ENCODE peak calls at places on chromosomes 5 and 9, in four cellular contexts. X, N, O and R are unnamed samples. For H3K4me1, the result is how much of the 10 kb centered on the place peaks cover.

GRCh38 chr5:65535529-65535987 is 27.4 kb downstream of the CENPK start:
- DNase-seq in X (no peak), N (no peak), O (peak), R (no peak)

GRCh38 chr9:88642333-88642732 is 107.4 kb downstream of the NXNL2 start:
- DNase-seq in X (no peak), N (no peak), O (no peak), R (no peak)

GRCh38 chr5:64509798-64510197 is 4.0 kb downstream of the RGS7BP start:
- DNase-seq in X (no peak), N (no peak), O (no peak), R (peak)

GRCh38 chr5:112923148-112923917 is 1.3 kb upstream of the REEP5 start:
- DNase-seq in X (peak), N (no peak), O (no peak), R (no peak)

GRCh38 chr9:132998861-132999635 is 20.6 kb downstream of the GFI1B start:
- DNase-seq in X (no peak), N (peak), O (no peak), R (no peak)

GRCh38 chr5:643811-644271 is 31.7 kb downstream of the CEP72 start:
- DNase-seq in X (peak), N (no peak), O (no peak), R (no peak)

GRCh38 chr5:138668451-138668850 is 84.8 kb upstream of the CTNNA1 start:
- DNase-seq in X (no peak), N (no peak), O (no peak), R (no peak)

GRCh38 chr5:32536246-32536645 is 49.1 kb upstream of the SUB1 start:
- DNase-seq in X (no peak), N (no peak), O (no peak), R (no peak)

GRCh38 chr5:2802693-2803365 is 51.4 kb upstream of the IRX2 start:
- DNase-seq in X (no peak), N (no peak), O (no peak), R (no peak)

GRCh38 chr5:1437876-1438559 is 7.2 kb downstream of the SLC6A3 start:
- DNase-seq in X (no peak), N (no peak), O (no peak), R (no peak)

GRCh38 chr9:68697846-68698245 is 7.2 kb upstream of the PIP5K1B start:
- DNase-seq in X (no peak), N (no peak), O (no peak), R (no peak)

GRCh38 chr9:113026200-113026599 is 14.2 kb upstream of the ZNF883 start:
- DNase-seq in X (no peak), N (no peak), O (peak), R (no peak)

GRCh38 chr5:66724740-66725139 is 128.5 kb downstream of the MAST4 start:
- DNase-seq in X (no peak), N (no peak), O (no peak), R (no peak)

GRCh38 chr5:159805021-159805420 is 111.3 kb upstream of the ADRA1B start:
- DNase-seq in X (no peak), N (no peak), O (no peak), R (no peak)

GRCh38 chr9:73202992-73203391 is 51.3 kb downstream of the ANXA1 start:
- DNase-seq in X (no peak), N (no peak), O (no peak), R (no peak)

GRCh38 chr9:71895955-71896354 is 15.0 kb downstream of the ABHD17B start:
- DNase-seq in X (no peak), N (no peak), O (no peak), R (no peak)

GRCh38 chr9:134375430-134376385 is 49.5 kb downstream of the RXRA start:
- DNase-seq in X (no peak), N (peak), O (no peak), R (peak)

GRCh38 chr9:69857131-69857530 is 36.5 kb downstream of the CFAP95 start:
- DNase-seq in X (no peak), N (no peak), O (peak), R (peak)

GRCh38 chr9:132214027-132214622 is 52.3 kb downstream of the NTNG2 start:
- DNase-seq in X (no peak), N (peak), O (peak), R (peak)

GRCh38 chr9:95060246-95060645 is 257.3 kb downstream of the FANCC start:
- DNase-seq in X (no peak), N (no peak), O (no peak), R (no peak)
- H3K4me1 ChIP-seq in X (under half), N (under half), O (under half), R (under half)

GRCh38 chr5:79330071-79330470 is 94.1 kb downstream of the JMY start:
- DNase-seq in X (no peak), N (no peak), O (peak), R (no peak)
- TF ChIP-seq FOS in X (no peak), N (no peak), O (no peak), R (no peak)

GRCh38 chr5:149445343-149445738 is 66.2 kb upstream of the IL17B start:
- DNase-seq in X (no peak), N (no peak), O (no peak), R (no peak)
- H3K4me2 ChIP-seq in X (no peak), N (peak), O (peak), R (no peak)

DNA sequence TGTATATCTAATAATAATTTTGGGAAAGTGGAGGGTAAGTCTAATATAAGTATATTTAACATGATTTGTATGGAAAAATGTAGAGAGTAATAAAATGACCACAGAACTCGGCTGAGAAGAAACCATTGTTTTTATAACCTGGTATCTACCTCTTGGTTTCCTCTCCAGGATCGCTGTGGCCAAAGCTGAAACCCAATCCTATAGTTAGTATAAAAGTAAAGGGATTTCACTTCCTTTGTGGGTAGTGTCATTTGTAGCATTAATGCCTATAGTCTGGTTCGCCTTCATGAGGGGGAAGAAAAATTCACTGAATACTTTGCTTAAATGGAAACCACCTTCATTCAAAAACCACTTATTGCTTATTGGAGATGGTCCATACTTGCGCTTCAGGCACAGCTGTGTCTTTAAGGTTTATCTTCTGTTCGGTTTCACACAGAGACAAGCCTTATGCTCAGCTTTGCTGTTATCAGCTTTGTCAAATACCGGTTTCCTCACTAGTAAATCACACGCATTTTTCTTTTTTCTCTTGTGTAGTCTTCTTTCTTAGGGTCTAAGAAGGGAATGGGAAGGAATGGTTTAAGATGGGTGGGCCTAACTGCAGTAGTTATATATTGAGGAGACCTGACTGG is 12.1 kb downstream of the PIK3R1 start:
- DNase-seq in X (no peak), N (no peak), O (no peak), R (no peak)
- H3K4me1 ChIP-seq in X (under half), N (under half), O (under half), R (under half)

GRCh38 chr5:73938280-73938937 is 312.4 kb downstream of the ARHGEF28 start:
- DNase-seq in X (no peak), N (no peak), O (peak), R (peak)
- TF ChIP-seq FOS in X (no peak), N (no peak), O (peak), R (peak)